ENCODE peak calls at places on chromosomes 6 and 20, in ten cellular contexts. I is AG10803, J is prostate gland, Z is MM.1S, K is fibroblast of mammary gland, X is left ventricle myocardium inferior, O is HL-60, D is heart right ventricle, Q is pancreas, M is A549. G is an unnamed sample.
A peak's percentile ranks its signal among the peaks of the same experiment; 100 is the strongest.

GRCh38 chr6:29762051-29762450 is 38.8 kb downstream of the HLA-F start:
- DNase-seq in I (no peak), J (no peak), Z (no peak), K (no peak), X (no peak), O (no peak), D (no peak), Q (no peak), M (no peak), G (no peak)

GRCh38 chr6:67493682-67494081 is 1141.4 kb upstream of the ADGRB3 start:
- DNase-seq in I (no peak), J (no peak), Z (no peak), K (no peak), X (no peak), O (no peak), D (no peak), Q (no peak), M (no peak), G (no peak)

GRCh38 chr6:41527721-41528408 is 18.3 kb upstream of the FOXP4 start:
- DNase-seq in I (peak; percentile 28), J (no peak), Z (no peak), K (peak; percentile 40), X (no peak), O (no peak), D (no peak), Q (no peak), M (no peak), G (peak; percentile 52)

GRCh38 chr6:34324738-34325444 is 67.6 kb downstream of the NUDT3 start:
- DNase-seq in I (peak; percentile 58), J (peak; percentile 13), Z (no peak), K (peak; percentile 71), X (peak; percentile 36), O (no peak), D (no peak), Q (no peak), M (no peak), G (peak; percentile 42)

GRCh38 chr20:1669304-1669703 is 11.7 kb upstream of the SIRPG start:
- DNase-seq in I (peak; percentile 16), J (no peak), Z (no peak), K (peak; percentile 16), X (peak; percentile 54), O (no peak), D (peak; percentile 44), Q (no peak), M (peak; percentile 7), G (peak; percentile 4)

GRCh38 chr20:41879151-41879550 is 261.0 kb upstream of the CHD6 start:
- DNase-seq in I (no peak), J (no peak), Z (no peak), K (no peak), X (no peak), O (no peak), D (no peak), Q (no peak), M (no peak), G (no peak)

GRCh38 chr6:121881974-121882667 is 446.7 kb downstream of the GJA1 start:
- DNase-seq in I (peak; percentile 96), J (no peak), Z (no peak), K (peak; percentile 96), X (no peak), O (no peak), D (no peak), Q (no peak), M (no peak), G (peak; percentile 93)

GRCh38 chr20:44314870-44315269 is 3.9 kb upstream of the FITM2 start:
- DNase-seq in I (no peak), J (no peak), Z (no peak), K (no peak), X (no peak), O (no peak), D (no peak), Q (no peak), M (no peak), G (no peak)

GRCh38 chr20:61364147-61364546 is 112.1 kb downstream of the CDH4 start:
- DNase-seq in I (no peak), J (no peak), Z (no peak), K (no peak), X (no peak), O (no peak), D (no peak), Q (no peak), M (no peak), G (no peak)

GRCh38 chr6:112413805-112414204 is 66.7 kb downstream of the RFPL4B start:
- DNase-seq in I (no peak), J (no peak), Z (no peak), K (peak; percentile 24), X (no peak), O (no peak), D (no peak), Q (no peak), M (no peak), G (no peak)

GRCh38 chr6:112415366-112415765 is 68.2 kb downstream of the RFPL4B start:
- DNase-seq in I (peak; percentile 20), J (no peak), Z (no peak), K (no peak), X (no peak), O (no peak), D (no peak), Q (no peak), M (no peak), G (no peak)

DNA sequence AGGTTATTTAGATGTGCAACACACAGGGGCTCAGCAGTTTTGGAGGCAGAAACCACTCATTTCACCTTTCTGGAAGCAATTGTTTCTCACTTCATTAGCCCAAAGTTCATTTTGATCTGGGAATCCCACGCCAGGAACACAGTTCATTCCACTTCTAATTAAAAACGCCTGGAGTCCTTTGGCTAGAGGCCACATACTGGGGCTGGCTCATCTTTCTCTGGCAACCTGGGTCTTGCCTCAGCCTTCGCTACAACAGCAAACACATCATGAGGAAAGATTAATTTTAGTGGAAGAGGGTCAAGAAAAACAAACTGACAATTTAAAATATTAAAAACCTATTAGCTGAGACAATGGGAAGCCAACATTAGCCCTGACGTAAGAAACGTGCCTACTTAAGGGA is 69.8 kb downstream of the RFPL4B start:
- DNase-seq in I (peak; percentile 92), J (no peak), Z (no peak), K (peak; percentile 90), X (peak; percentile 14), O (no peak), D (no peak), Q (no peak), M (no peak), G (peak; percentile 49)
- H3K4me3 ChIP-seq in I (no peak overlapping the region), J (no peak overlapping the region), Z (no peak overlapping the region), K (no peak overlapping the region), X (no peak overlapping the region), O (no peak overlapping the region), D (no peak overlapping the region), Q (no peak overlapping the region), M (no peak overlapping the region), G (no peak overlapping the region)

GRCh38 chr6:11748591-11748990 is 30.0 kb downstream of the ADTRP start:
- DNase-seq in I (no peak), J (no peak), Z (no peak), K (no peak), X (no peak), O (no peak), D (no peak), Q (no peak), M (no peak), G (no peak)
- TF ChIP-seq CTCF in I (no peak), J (no peak), Z (no peak), K (no peak), X (peak; percentile 7), O (no peak), D (no peak), Q (no peak), M (no peak), G (no peak)

DNA sequence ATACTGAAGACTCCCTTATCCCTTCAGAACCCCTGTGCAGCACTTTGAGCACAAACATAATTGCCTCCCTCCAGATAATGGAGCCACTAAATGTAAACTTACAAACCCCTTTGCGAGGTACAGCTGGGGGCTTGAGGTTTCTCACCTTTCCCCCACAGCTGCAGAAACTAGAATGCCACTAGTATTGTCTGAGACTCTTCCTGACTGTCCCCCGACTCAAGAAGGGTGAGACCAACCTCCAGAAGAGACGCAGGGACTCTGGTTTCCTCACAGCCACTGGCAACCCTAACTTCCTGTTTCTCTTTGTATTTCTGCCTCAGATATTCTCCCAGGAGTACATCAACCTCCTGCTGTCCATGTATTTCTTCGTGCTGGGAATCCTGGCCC is 23.6 kb downstream of the HM13 start:
- DNase-seq in I (no peak), J (no peak), Z (no peak), K (no peak), X (no peak), O (no peak), D (no peak), Q (no peak), M (no peak), G (no peak)
- H3K4me3 ChIP-seq in I (no peak overlapping the region), J (no peak overlapping the region), Z (no peak overlapping the region), K (no peak overlapping the region), X (no peak overlapping the region), O (no peak overlapping the region), D (no peak overlapping the region), Q (no peak overlapping the region), M (no peak overlapping the region), G (no peak overlapping the region)

DNA sequence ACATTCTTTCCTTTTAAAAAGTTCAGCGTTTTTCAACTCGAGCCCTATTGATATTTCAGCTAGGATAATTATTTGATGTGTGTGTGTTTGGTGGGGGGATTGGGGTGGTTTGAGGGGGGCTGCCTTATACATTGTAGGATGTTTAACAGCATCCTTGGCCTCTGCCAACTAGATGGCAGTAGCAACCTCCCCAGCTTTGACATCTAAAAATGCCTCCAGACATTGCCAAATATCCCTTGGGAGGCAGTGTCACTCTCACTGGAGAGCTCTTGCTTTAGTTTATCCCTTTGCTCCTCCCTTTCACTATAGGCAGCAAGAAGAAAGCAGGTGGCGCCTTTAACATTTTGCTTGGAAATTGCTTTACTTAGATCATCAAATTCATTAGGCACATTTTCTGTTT is 14.6 kb upstream of the TP53TG5 start:
- DNase-seq in I (no peak), J (no peak), Z (no peak), K (no peak), X (no peak), O (no peak), D (no peak), Q (no peak), M (no peak), G (no peak)
- TF ChIP-seq CTCF in I (no peak), J (no peak), Z (no peak), K (no peak), X (peak; percentile 37), O (no peak), D (no peak), Q (no peak), M (peak; percentile 21), G (no peak)